ENCODE peak calls at places on chromosomes 4 and X, in eight cellular contexts. Q is lung; Z is effector memory CD4-positive, alpha-beta T cell; X is mesendoderm; S is left ventricle myocardium inferior; I is Peyer's patch; V is HCT116; U is cardiac muscle cell. B is an unnamed sample.

GRCh38 chr4:40809058-40809457 is 59.3 kb downstream of the NSUN7 start:
- DNase-seq in Q (no peak), Z (no peak), X (peak; percentile 44), S (no peak), I (no peak), V (no peak), U (no peak), B (no peak)

GRCh38 chr4:39495446-39496208 is 31.6 kb downstream of the UGDH start:
- DNase-seq in Q (no peak), Z (no peak), X (no peak), S (no peak), I (no peak), V (no peak), U (no peak), B (no peak)

GRCh38 chrX:43559643-43560042 is 96.5 kb upstream of the MAOA start:
- DNase-seq in Q (peak; percentile 41), Z (no peak), X (peak; percentile 85), S (peak; percentile 13), I (peak; percentile 16), V (peak; percentile 28), U (peak; percentile 71), B (peak; percentile 64)

GRCh38 chr4:181966084-181966483 is 277.1 kb upstream of the TENM3 start:
- DNase-seq in Q (no peak), Z (no peak), X (peak; percentile 3), S (no peak), I (no peak), V (no peak), U (no peak), B (no peak)

GRCh38 chr4:123364906-123365305 is 31.7 kb upstream of the SPRY1 start:
- DNase-seq in Q (no peak), Z (no peak), X (no peak), S (no peak), I (no peak), V (no peak), U (no peak), B (no peak)

GRCh38 chr4:161160718-161161117 is 1003.1 kb downstream of the FSTL5 start:
- DNase-seq in Q (no peak), Z (no peak), X (peak; percentile 29), S (no peak), I (no peak), V (no peak), U (peak; percentile 19), B (no peak)

GRCh38 chrX:87409113-87409841 is 108.3 kb upstream of the KLHL4 start:
- DNase-seq in Q (peak; percentile 77), Z (no peak), X (peak; percentile 6), S (peak; percentile 16), I (no peak), V (no peak), U (peak; percentile 1), B (no peak)

GRCh38 chrX:42290608-42291007 is 367.3 kb upstream of the CASK start:
- DNase-seq in Q (no peak), Z (no peak), X (peak; percentile 40), S (no peak), I (no peak), V (peak; percentile 6), U (no peak), B (peak; percentile 1)

GRCh38 chr4:157575339-157575738 is 354.8 kb downstream of the GRIA2 start:
- DNase-seq in Q (no peak), Z (no peak), X (no peak), S (no peak), I (no peak), V (no peak), U (no peak), B (no peak)

GRCh38 chr4:120927758-120928409 is 5.4 kb upstream of the PRDM5 start:
- DNase-seq in Q (no peak), Z (no peak), X (no peak), S (no peak), I (no peak), V (no peak), U (no peak), B (no peak)

GRCh38 chr4:8858925-8859210 is 12.8 kb downstream of the HMX1 start:
- DNase-seq in Q (no peak), Z (no peak), X (no peak), S (no peak), I (no peak), V (no peak), U (no peak), B (no peak)

GRCh38 chr4:8856835-8857590 is 14.6 kb downstream of the HMX1 start:
- DNase-seq in Q (no peak), Z (no peak), X (peak; percentile 52), S (no peak), I (no peak), V (no peak), U (no peak), B (no peak)

GRCh38 chr4:8858188-8858924 is 13.3 kb downstream of the HMX1 start:
- DNase-seq in Q (no peak), Z (no peak), X (peak; percentile 62), S (no peak), I (no peak), V (no peak), U (no peak), B (no peak)

GRCh38 chr4:8859550-8860095 is 12.0 kb downstream of the HMX1 start:
- DNase-seq in Q (no peak), Z (no peak), X (no peak), S (no peak), I (no peak), V (no peak), U (no peak), B (no peak)

GRCh38 chr4:8857682-8858187 is 13.9 kb downstream of the HMX1 start:
- DNase-seq in Q (no peak), Z (no peak), X (peak; percentile 52), S (no peak), I (no peak), V (no peak), U (no peak), B (no peak)
- H3K4me3 ChIP-seq in Q (no peak overlapping the region), Z (no peak overlapping the region), X (no peak overlapping the region), S (peak overlapping the region; percentile 47), I (no peak overlapping the region), V (no peak overlapping the region), U (peak overlapping the region; percentile 0), B (no peak overlapping the region)

GRCh38 chr4:186693894-186694293 is 29.8 kb downstream of the FAT1 start:
- DNase-seq in Q (no peak), Z (no peak), X (no peak), S (no peak), I (no peak), V (no peak), U (no peak), B (no peak)
- H3K27ac ChIP-seq in Q (peak overlapping the region; percentile 10), Z (no peak overlapping the region), X (no peak overlapping the region), S (peak overlapping the region; percentile 77), I (no peak overlapping the region), V (peak overlapping the region; percentile 19), U (no peak overlapping the region), B (no peak overlapping the region)

DNA sequence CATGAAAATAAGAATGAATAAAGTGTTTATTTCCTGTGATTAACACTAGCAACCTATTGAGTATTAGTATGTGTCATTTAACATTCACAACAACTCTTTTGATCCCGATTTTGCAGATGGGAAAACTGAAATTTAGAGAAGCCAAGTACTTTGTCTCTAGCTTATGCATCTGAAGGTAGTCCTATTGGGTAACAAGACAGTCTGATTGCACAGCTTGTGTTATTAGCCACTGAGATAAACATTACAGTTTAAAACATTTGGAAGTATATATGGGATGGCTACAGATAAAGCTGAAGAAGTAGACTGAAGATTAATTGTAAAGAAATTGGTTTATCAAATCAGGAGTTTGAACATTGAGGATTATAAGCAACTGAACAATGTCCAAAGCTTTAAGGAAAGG is 99.6 kb upstream of the PDE5A start:
- DNase-seq in Q (no peak), Z (no peak), X (no peak), S (no peak), I (no peak), V (no peak), U (no peak), B (no peak)
- H3K4me1 ChIP-seq in Q (peaks cover 11% of the 10 kb centered on the region), Z (no peaks in the 10 kb centered on the region), X (no peaks in the 10 kb centered on the region), S (peaks cover 45% of the 10 kb centered on the region), I (no peaks in the 10 kb centered on the region), V (peaks cover 15% of the 10 kb centered on the region), U (peaks cover 3% of the 10 kb centered on the region), B (no peaks in the 10 kb centered on the region)

GRCh38 chrX:136768469-136769084 is 12.2 kb downstream of the ARHGEF6 start:
- DNase-seq in Q (peak; percentile 55), Z (peak; percentile 9), X (peak; percentile 56), S (peak; percentile 22), I (peak; percentile 41), V (peak; percentile 57), U (no peak), B (no peak)
- H3K4me3 ChIP-seq in Q (no peak overlapping the region), Z (no peak overlapping the region), X (no peak overlapping the region), S (peak overlapping the region; percentile 79), I (no peak overlapping the region), V (no peak overlapping the region), U (no peak overlapping the region), B (no peak overlapping the region)